ENCODE peak calls at places on chromosomes 11 and 22, in six cellular contexts. One of them, this sample, is unnamed. For H3K27me3, the result is how much of the 10 kb centered on the place peaks cover.

GRCh38 chr11:3808846-3809623 is 675 bp downstream of the PGAP2 start:
- DNase-seq in HL-60: peak
- DNase-seq in foreskin keratinocyte: peak
- DNase-seq in adipocyte: peak
- DNase-seq in CD4-positive, alpha-beta memory T cell: peak
- DNase-seq in mesendoderm: peak
- DNase-seq in this sample: peak

GRCh38 chr11:107787733-107788132 is 70.9 kb downstream of the SLC35F2 start:
- DNase-seq in HL-60: no peak
- DNase-seq in adipocyte: no peak
- DNase-seq in CD4-positive, alpha-beta memory T cell: no peak
- DNase-seq in mesendoderm: peak
- DNase-seq in foreskin keratinocyte: no peak
- DNase-seq in this sample: no peak

GRCh38 chr11:103091024-103091423 is 936 bp downstream of the DCUN1D5 start:
- DNase-seq in CD4-positive, alpha-beta memory T cell: no peak
- DNase-seq in adipocyte: peak
- DNase-seq in HL-60: no peak
- DNase-seq in foreskin keratinocyte: peak
- DNase-seq in mesendoderm: peak
- DNase-seq in this sample: no peak

GRCh38 chr22:42673898-42674390 is 24.8 kb upstream of the CYB5R3 start:
- DNase-seq in CD4-positive, alpha-beta memory T cell: no peak
- DNase-seq in HL-60: no peak
- DNase-seq in adipocyte: no peak
- DNase-seq in mesendoderm: peak
- DNase-seq in foreskin keratinocyte: no peak
- DNase-seq in this sample: no peak

GRCh38 chr22:42643632-42644421 is 3.4 kb upstream of the ATP5MGL start:
- DNase-seq in foreskin keratinocyte: no peak
- DNase-seq in adipocyte: no peak
- DNase-seq in HL-60: no peak
- DNase-seq in CD4-positive, alpha-beta memory T cell: no peak
- DNase-seq in mesendoderm: no peak
- DNase-seq in this sample: no peak

GRCh38 chr11:4551346-4551979 is 6.5 kb downstream of the OR52M1 start:
- DNase-seq in foreskin keratinocyte: no peak
- DNase-seq in HL-60: no peak
- DNase-seq in CD4-positive, alpha-beta memory T cell: no peak
- DNase-seq in mesendoderm: peak
- DNase-seq in adipocyte: peak
- DNase-seq in this sample: no peak

GRCh38 chr11:120400564-120401364 is 64.6 kb downstream of the ARHGEF12 start:
- DNase-seq in HL-60: no peak
- DNase-seq in mesendoderm: peak
- DNase-seq in CD4-positive, alpha-beta memory T cell: no peak
- DNase-seq in foreskin keratinocyte: peak
- DNase-seq in adipocyte: peak
- DNase-seq in this sample: no peak

GRCh38 chr22:40721266-40721665 is 42.0 kb downstream of the MCHR1 start:
- DNase-seq in foreskin keratinocyte: no peak
- DNase-seq in adipocyte: no peak
- DNase-seq in mesendoderm: peak
- DNase-seq in CD4-positive, alpha-beta memory T cell: no peak
- DNase-seq in HL-60: no peak
- DNase-seq in this sample: no peak

GRCh38 chr22:50526849-50527801 is 1.7 kb upstream of the SCO2 start:
- DNase-seq in CD4-positive, alpha-beta memory T cell: no peak
- DNase-seq in HL-60: peak
- DNase-seq in foreskin keratinocyte: no peak
- DNase-seq in mesendoderm: peak
- DNase-seq in adipocyte: peak
- DNase-seq in this sample: no peak

GRCh38 chr11:1448166-1448825 is 38.3 kb downstream of the MOB2 start:
- DNase-seq in adipocyte: no peak
- DNase-seq in HL-60: no peak
- DNase-seq in CD4-positive, alpha-beta memory T cell: no peak
- DNase-seq in foreskin keratinocyte: no peak
- DNase-seq in mesendoderm: no peak
- DNase-seq in this sample: no peak
- H3K27me3 ChIP-seq in adipocyte: under half
- H3K27me3 ChIP-seq in HL-60: under half
- H3K27me3 ChIP-seq in CD4-positive, alpha-beta memory T cell: under half
- H3K27me3 ChIP-seq in foreskin keratinocyte: half or more
- H3K27me3 ChIP-seq in mesendoderm: under half
- H3K27me3 ChIP-seq in this sample: under half

DNA sequence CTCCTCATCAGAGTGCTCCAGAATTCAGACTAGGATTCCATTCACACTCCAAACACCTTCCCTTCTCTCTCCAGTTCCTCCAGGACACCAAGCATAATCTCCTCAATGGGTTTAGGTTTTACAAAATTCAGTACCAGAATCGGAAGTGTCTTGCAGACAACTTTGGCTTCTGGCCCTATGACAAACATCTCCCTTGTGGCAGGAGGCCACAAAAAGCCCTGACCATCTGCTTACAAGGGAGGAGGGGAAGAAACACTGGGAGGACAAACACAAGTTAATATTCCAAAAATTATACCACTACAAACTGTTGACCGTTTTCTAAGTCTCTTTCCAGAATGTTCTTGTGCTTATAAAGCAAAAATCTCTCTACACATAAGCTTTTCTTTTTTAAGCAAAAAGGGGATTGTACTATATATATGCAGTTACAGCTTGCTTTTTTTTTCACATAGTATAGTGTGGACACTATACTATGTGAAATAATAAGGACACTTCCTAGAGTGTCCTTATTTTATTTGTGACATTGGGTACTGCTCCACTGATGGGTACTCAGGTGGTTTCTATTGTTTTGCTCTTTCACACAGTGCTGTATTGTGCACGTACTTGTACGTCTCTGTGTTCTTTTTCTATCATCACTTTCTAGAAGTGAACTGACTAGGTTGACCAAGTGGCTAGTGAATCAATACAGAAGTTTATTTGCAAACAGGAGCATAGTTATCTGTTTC is 78.7 kb downstream of the BDNF start:
- DNase-seq in adipocyte: no peak
- DNase-seq in CD4-positive, alpha-beta memory T cell: no peak
- DNase-seq in HL-60: no peak
- DNase-seq in foreskin keratinocyte: no peak
- DNase-seq in mesendoderm: no peak
- DNase-seq in this sample: no peak
- H3K27me3 ChIP-seq in adipocyte: under half
- H3K27me3 ChIP-seq in CD4-positive, alpha-beta memory T cell: under half
- H3K27me3 ChIP-seq in HL-60: under half
- H3K27me3 ChIP-seq in foreskin keratinocyte: under half
- H3K27me3 ChIP-seq in mesendoderm: under half
- H3K27me3 ChIP-seq in this sample: under half

GRCh38 chr22:26968873-26969272 is 311.5 kb downstream of the MIAT start:
- DNase-seq in adipocyte: no peak
- DNase-seq in foreskin keratinocyte: no peak
- DNase-seq in mesendoderm: no peak
- DNase-seq in CD4-positive, alpha-beta memory T cell: no peak
- DNase-seq in HL-60: no peak
- DNase-seq in this sample: no peak

GRCh38 chr22:26974914-26975313 is 317.5 kb downstream of the MIAT start:
- DNase-seq in foreskin keratinocyte: no peak
- DNase-seq in HL-60: no peak
- DNase-seq in CD4-positive, alpha-beta memory T cell: no peak
- DNase-seq in adipocyte: no peak
- DNase-seq in mesendoderm: no peak
- DNase-seq in this sample: no peak

GRCh38 chr22:26967282-26967681 is 309.9 kb downstream of the MIAT start:
- DNase-seq in adipocyte: no peak
- DNase-seq in foreskin keratinocyte: no peak
- DNase-seq in mesendoderm: no peak
- DNase-seq in HL-60: no peak
- DNase-seq in CD4-positive, alpha-beta memory T cell: no peak
- DNase-seq in this sample: no peak

GRCh38 chr22:26972281-26972680 is 314.9 kb downstream of the MIAT start:
- DNase-seq in mesendoderm: no peak
- DNase-seq in CD4-positive, alpha-beta memory T cell: no peak
- DNase-seq in adipocyte: no peak
- DNase-seq in HL-60: no peak
- DNase-seq in foreskin keratinocyte: peak
- DNase-seq in this sample: no peak

DNA sequence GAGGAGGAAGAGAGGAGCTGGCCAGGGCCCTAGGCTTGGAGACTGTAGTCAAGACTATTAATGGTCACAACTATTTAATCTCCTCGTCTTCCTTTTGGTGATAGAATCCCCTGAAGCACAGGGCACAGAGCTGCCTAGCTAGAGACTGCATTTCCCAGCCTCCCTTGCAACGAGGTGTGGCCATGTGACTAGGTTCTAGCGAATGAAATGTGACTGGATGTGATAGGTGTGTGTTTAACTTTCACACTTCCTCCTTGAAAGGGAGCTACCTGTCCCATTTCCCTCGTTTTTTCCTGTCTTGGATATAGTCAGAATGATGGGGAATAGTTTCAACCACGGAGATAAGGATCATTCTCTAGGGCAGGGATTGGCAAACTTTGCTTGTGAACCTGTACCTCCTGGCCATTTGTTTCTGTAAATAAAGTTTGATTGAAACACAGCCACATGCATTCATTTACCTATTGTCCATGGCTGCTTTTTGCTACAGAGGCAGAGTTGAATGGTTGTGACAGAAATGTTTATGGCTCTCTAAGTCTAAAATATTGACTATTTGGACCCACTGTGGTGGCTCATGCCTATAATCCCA is 313.5 kb downstream of the MIAT start:
- DNase-seq in CD4-positive, alpha-beta memory T cell: no peak
- DNase-seq in mesendoderm: peak
- DNase-seq in adipocyte: no peak
- DNase-seq in foreskin keratinocyte: no peak
- DNase-seq in HL-60: no peak
- DNase-seq in this sample: no peak
- H3K27me3 ChIP-seq in CD4-positive, alpha-beta memory T cell: under half
- H3K27me3 ChIP-seq in mesendoderm: under half
- H3K27me3 ChIP-seq in adipocyte: under half
- H3K27me3 ChIP-seq in foreskin keratinocyte: under half
- H3K27me3 ChIP-seq in HL-60: under half
- H3K27me3 ChIP-seq in this sample: under half

DNA sequence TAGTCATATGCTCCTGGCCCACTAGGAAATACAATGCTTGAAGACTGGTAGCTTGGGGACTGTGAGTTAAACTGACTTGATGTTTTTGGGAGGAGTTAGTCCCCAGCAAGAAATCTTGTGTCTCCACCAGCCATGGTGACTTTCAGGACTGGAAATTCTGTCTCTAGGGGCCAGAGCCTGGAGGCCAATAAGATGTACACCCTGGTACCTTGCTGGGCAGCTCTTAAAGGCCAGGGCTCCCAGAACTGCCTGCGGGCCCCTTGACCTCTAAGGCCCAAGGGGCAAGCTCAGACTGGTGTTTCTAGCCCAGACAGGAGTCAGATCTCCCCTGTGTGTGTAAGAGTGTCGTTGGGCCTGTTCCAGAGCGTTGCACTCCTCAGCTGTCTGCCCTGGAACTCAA is 128.7 kb upstream of the C11orf58 start:
- DNase-seq in adipocyte: no peak
- DNase-seq in CD4-positive, alpha-beta memory T cell: no peak
- DNase-seq in mesendoderm: no peak
- DNase-seq in foreskin keratinocyte: no peak
- DNase-seq in HL-60: no peak
- DNase-seq in this sample: no peak
- H3K27me3 ChIP-seq in adipocyte: half or more
- H3K27me3 ChIP-seq in CD4-positive, alpha-beta memory T cell: half or more
- H3K27me3 ChIP-seq in mesendoderm: under half
- H3K27me3 ChIP-seq in foreskin keratinocyte: under half
- H3K27me3 ChIP-seq in HL-60: half or more
- H3K27me3 ChIP-seq in this sample: half or more

This sample was measured in CD4-positive, alpha-beta T cell.